ENCODE peak calls at places on chromosome 1, in six cellular contexts. J is substantia nigra; O is T47D; H is activated CD4-positive, alpha-beta memory T cell treated with anti-CD3 and anti-CD28 coated beads for 36 hours; N is CD8-positive, alpha-beta memory T cell; S is brain microvascular endothelial cell. Y is an unnamed sample.
A peak's percentile ranks its signal among the peaks of the same experiment; 100 is the strongest.

GRCh38 chr1:209404577-209404976 is 178.9 kb upstream of the CAMK1G start:
- DNase-seq in J (no peak), O (no peak), H (no peak), N (no peak), S (no peak), Y (no peak)

GRCh38 chr1:207060596-207060995 is 7.5 kb downstream of the PFKFB2 start:
- DNase-seq in J (no peak), O (no peak), H (no peak), N (no peak), S (no peak), Y (no peak)

GRCh38 chr1:151327223-151327902 is at the start of gene PI4KB:
- DNase-seq in J (peak; percentile 81), O (peak; percentile 100), H (peak; percentile 93), N (peak; percentile 84), S (peak; percentile 98), Y (peak; percentile 99)

GRCh38 chr1:228512852-228513243 is 25.7 kb downstream of the RNF187 start:
- DNase-seq in J (no peak), O (no peak), H (no peak), N (no peak), S (no peak), Y (no peak)

GRCh38 chr1:206723500-206724472 is 39.1 kb downstream of the MAPKAPK2 start:
- DNase-seq in J (no peak), O (no peak), H (no peak), N (no peak), S (no peak), Y (peak; percentile 87)

GRCh38 chr1:201026746-201027145 is 3.2 kb upstream of the KIF21B start:
- DNase-seq in J (no peak), O (no peak), H (no peak), N (no peak), S (no peak), Y (no peak)

GRCh38 chr1:4025752-4026151 is 125.7 kb upstream of the C1orf174 start:
- DNase-seq in J (no peak), O (no peak), H (no peak), N (no peak), S (no peak), Y (no peak)

GRCh38 chr1:64893921-64894320 is 72.4 kb downstream of the JAK1 start:
- DNase-seq in J (no peak), O (no peak), H (no peak), N (no peak), S (no peak), Y (no peak)

GRCh38 chr1:15702722-15703550 is 18.8 kb downstream of the PLEKHM2 start:
- DNase-seq in J (no peak), O (peak; percentile 37), H (no peak), N (no peak), S (no peak), Y (no peak)

GRCh38 chr1:94550800-94551241 is 9.3 kb upstream of the F3 start:
- DNase-seq in J (no peak), O (peak; percentile 35), H (no peak), N (no peak), S (no peak), Y (peak; percentile 71)

GRCh38 chr1:182175340-182176068 is 114.0 kb upstream of the ZNF648 start:
- DNase-seq in J (no peak), O (no peak), H (no peak), N (no peak), S (no peak), Y (no peak)

GRCh38 chr1:106465666-106466065 is 590.8 kb upstream of the PRMT6 start:
- DNase-seq in J (no peak), O (no peak), H (no peak), N (no peak), S (no peak), Y (no peak)

GRCh38 chr1:17347769-17348592 is 24.0 kb upstream of the PADI6 start:
- DNase-seq in J (no peak), O (no peak), H (no peak), N (no peak), S (peak; percentile 49), Y (peak; percentile 72)

GRCh38 chr1:52157582-52157981 is 15.7 kb downstream of the ZFYVE9 start:
- DNase-seq in J (no peak), O (no peak), H (no peak), N (no peak), S (no peak), Y (peak; percentile 58)

GRCh38 chr1:154626456-154627246 is 18.7 kb upstream of the ADAR start:
- DNase-seq in J (no peak), O (no peak), H (no peak), N (no peak), S (no peak), Y (no peak)

GRCh38 chr1:237873487-237873927 is 17.2 kb downstream of the ZP4 start:
- DNase-seq in J (no peak), O (no peak), H (peak; percentile 15), N (no peak), S (peak; percentile 65), Y (peak; percentile 83)

GRCh38 chr1:221715321-221716169 is 26.3 kb downstream of the DUSP10 start:
- DNase-seq in J (no peak), O (peak; percentile 65), H (no peak), N (no peak), S (no peak), Y (peak; percentile 59)

GRCh38 chr1:66137235-66137634 is 344.5 kb downstream of the PDE4B start:
- DNase-seq in J (no peak), O (no peak), H (no peak), N (no peak), S (no peak), Y (no peak)

GRCh38 chr1:114703242-114703641 is 7.9 kb upstream of the AMPD1 start:
- DNase-seq in J (no peak), O (no peak), H (no peak), N (no peak), S (no peak), Y (peak; percentile 25)

GRCh38 chr1:8679411-8679800 is 138.0 kb downstream of the RERE start:
- DNase-seq in J (no peak), O (no peak), H (no peak), N (no peak), S (peak; percentile 54), Y (peak; percentile 78)

GRCh38 chr1:81756872-81757271 is 43.9 kb upstream of the ADGRL2 start:
- DNase-seq in J (no peak), O (no peak), H (no peak), N (no peak), S (peak; percentile 9), Y (peak; percentile 8)

GRCh38 chr1:60052634-60053033 is 20.9 kb downstream of the C1orf87 start:
- DNase-seq in J (no peak), O (no peak), H (no peak), N (no peak), S (no peak), Y (no peak)

GRCh38 chr1:164855930-164856329 is 296.9 kb downstream of the PBX1 start:
- DNase-seq in J (no peak), O (no peak), H (no peak), N (no peak), S (no peak), Y (no peak)

GRCh38 chr1:69313118-69313517 is 254.6 kb upstream of the LRRC7 start:
- DNase-seq in J (no peak), O (no peak), H (no peak), N (no peak), S (no peak), Y (no peak)